ENCODE peak calls at places on chromosome 15, in four cellular contexts. S, Q, H and X are unnamed samples.

GRCh38 chr15:38702178-38702912 is 137.7 kb upstream of the RASGRP1 start:
- DNase-seq in S (no peak), Q (no peak), H (no peak), X (no peak)

GRCh38 chr15:80906159-80906775 is 83.4 kb downstream of the MESD start:
- DNase-seq in S (no peak), Q (no peak), H (no peak), X (no peak)

GRCh38 chr15:57565326-57565725 is 26.4 kb upstream of the MYZAP start:
- DNase-seq in S (no peak), Q (no peak), H (no peak), X (no peak)

GRCh38 chr15:91982401-91982800 is 128.9 kb downstream of the SLCO3A1 start:
- DNase-seq in S (no peak), Q (no peak), H (no peak), X (no peak)

GRCh38 chr15:26095710-26096330 is 232.7 kb upstream of the ATP10A start:
- DNase-seq in S (no peak), Q (no peak), H (no peak), X (no peak)

GRCh38 chr15:48507416-48508065 is 138.0 kb downstream of the FBN1 start:
- DNase-seq in S (no peak), Q (no peak), H (no peak), X (no peak)

GRCh38 chr15:85810075-85810474 is 15.3 kb upstream of the KLHL25 start:
- DNase-seq in S (no peak), Q (no peak), H (no peak), X (no peak)

GRCh38 chr15:72222433-72222832 is 8.6 kb downstream of the PKM start:
- DNase-seq in S (peak), Q (peak), H (no peak), X (peak)

GRCh38 chr15:70703483-70703882 is 59.9 kb downstream of the UACA start:
- DNase-seq in S (no peak), Q (no peak), H (no peak), X (no peak)

GRCh38 chr15:57340673-57341259 is 35.5 kb upstream of the CGNL1 start:
- DNase-seq in S (no peak), Q (no peak), H (no peak), X (peak)

GRCh38 chr15:31303434-31304073 is 23.1 kb upstream of the KLF13 start:
- DNase-seq in S (peak), Q (peak), H (no peak), X (peak)